ENCODE peak calls at places on chromosomes 3 and 15, in four cellular contexts. F is GM12878, J is K562, H is H1. C is an unnamed sample.

GRCh38 chr3:83567935-83568334 is 1390.9 kb upstream of the CADM2 start:
- DNase-seq in J (no peak), F (no peak), H (no peak), C (no peak)

GRCh38 chr3:47641739-47642138 is 63.1 kb upstream of the CSPG5 start:
- DNase-seq in F (no peak), J (no peak), H (no peak), C (no peak)

GRCh38 chr15:101167791-101168462 is 83.9 kb downstream of the CHSY1 start:
- DNase-seq in F (no peak), H (no peak), J (peak; percentile 94), C (peak; percentile 97)

GRCh38 chr3:45381168-45381852 is 7.1 kb upstream of the LARS2 start:
- DNase-seq in J (no peak), F (no peak), H (no peak), C (no peak)

GRCh38 chr3:101249512-101249911 is 70.9 kb downstream of the IMPG2 start:
- DNase-seq in H (no peak), J (no peak), F (no peak), C (no peak)

GRCh38 chr3:65953881-65954733 is 84.6 kb downstream of the MAGI1 start:
- DNase-seq in J (no peak), H (no peak), F (no peak), C (no peak)

GRCh38 chr3:106720510-106720909 is 656.7 kb upstream of the CCDC54 start:
- DNase-seq in J (no peak), H (no peak), F (no peak), C (no peak)

GRCh38 chr15:74552761-74553441 is 11.9 kb downstream of the ARID3B start:
- DNase-seq in J (no peak), H (no peak), F (no peak), C (no peak)

GRCh38 chr3:98784666-98785600 is 21.8 kb downstream of the ST3GAL6 start:
- DNase-seq in H (no peak), F (no peak), J (no peak), C (peak; percentile 94)

GRCh38 chr3:77325702-77326101 is 285.8 kb downstream of the ROBO2 start:
- DNase-seq in H (no peak), J (no peak), F (no peak), C (no peak)

GRCh38 chr15:96356494-96357455 is 26.3 kb downstream of the NR2F2 start:
- DNase-seq in F (peak; percentile 47), J (peak; percentile 83), H (no peak), C (peak; percentile 89)

GRCh38 chr15:93974804-93975481 is 256.4 kb upstream of the MCTP2 start:
- DNase-seq in F (no peak), J (no peak), H (peak; percentile 15), C (peak; percentile 5)

GRCh38 chr3:57998366-57999283 is 9.6 kb upstream of the FLNB start:
- DNase-seq in J (peak; percentile 40), F (no peak), H (no peak), C (peak; percentile 81)

GRCh38 chr3:170808041-170808440 is 62.0 kb downstream of the RPL22L1 start:
- DNase-seq in H (no peak), F (no peak), J (no peak), C (no peak)

GRCh38 chr3:67704322-67704721 is 49.9 kb upstream of the SUCLG2 start:
- DNase-seq in F (no peak), J (no peak), H (no peak), C (no peak)

GRCh38 chr3:197456271-197457091 is 99.3 kb downstream of the BDH1 start:
- DNase-seq in J (peak; percentile 74), H (peak; percentile 34), F (no peak), C (peak; percentile 87)

GRCh38 chr3:73605388-73605787 is 19.4 kb downstream of the PDZRN3 start:
- DNase-seq in F (no peak), H (no peak), J (no peak), C (peak; percentile 91)

GRCh38 chr3:346186-346585 is 149.6 kb downstream of the CHL1 start:
- DNase-seq in H (no peak), F (no peak), J (no peak), C (peak; percentile 78)

GRCh38 chr3:15458212-15458780 is 30.9 kb downstream of the EAF1 start:
- DNase-seq in J (no peak), H (no peak), F (no peak), C (no peak)

GRCh38 chr3:125039897-125040175 is 16.0 kb downstream of the HEG1 start:
- DNase-seq in H (no peak), F (no peak), J (no peak), C (no peak)

GRCh38 chr15:67783303-67783702 is 42.0 kb upstream of the SKOR1 start:
- DNase-seq in J (no peak), F (peak; percentile 87), H (no peak), C (no peak)

GRCh38 chr15:74317820-74318375 is 49.5 kb downstream of the CYP11A1 start:
- DNase-seq in H (no peak), J (no peak), F (no peak), C (peak; percentile 87)

GRCh38 chr3:89560546-89560945 is 453.1 kb downstream of the EPHA3 start:
- DNase-seq in H (no peak), F (no peak), J (no peak), C (peak; percentile 54)

GRCh38 chr15:80856809-80857377 is 77.7 kb downstream of the CEMIP start:
- DNase-seq in J (no peak), H (no peak), F (no peak), C (no peak)

GRCh38 chr3:169662215-169663070 is 1.1 kb downstream of the MECOM start:
- DNase-seq in H (no peak), J (peak; percentile 72), F (no peak), C (peak; percentile 57)

GRCh38 chr15:33112541-33113105 is 81.9 kb downstream of the FMN1 start:
- DNase-seq in F (no peak), H (no peak), J (no peak), C (no peak)

GRCh38 chr3:111732248-111732879 is 126.7 kb upstream of the PHLDB2 start:
- DNase-seq in H (no peak), J (no peak), F (no peak), C (no peak)

GRCh38 chr15:35427091-35427490 is 118.9 kb downstream of the DPH6 start:
- DNase-seq in J (no peak), H (no peak), F (no peak), C (peak; percentile 77)

GRCh38 chr3:70065666-70066253 is 66.2 kb downstream of the SAMMSON start:
- DNase-seq in H (no peak), F (no peak), J (no peak), C (no peak)

GRCh38 chr15:101451192-101451799 is 38.2 kb downstream of the PCSK6 start:
- DNase-seq in J (peak; percentile 91), H (no peak), F (no peak), C (no peak)

GRCh38 chr3:143529018-143529478 is 319.2 kb downstream of the SLC9A9 start:
- DNase-seq in F (peak; percentile 53), H (no peak), J (no peak), C (no peak)

GRCh38 chr3:134496481-134497071 is 10.7 kb downstream of the CEP63 start:
- DNase-seq in H (no peak), F (no peak), J (peak; percentile 75), C (no peak)

GRCh38 chr3:171972965-171973364 is 66.4 kb upstream of the FNDC3B start:
- DNase-seq in F (no peak), H (no peak), J (no peak), C (no peak)

GRCh38 chr15:47194718-47195117 is 522.6 kb upstream of the SEMA6D start:
- DNase-seq in H (no peak), F (no peak), J (no peak), C (peak; percentile 66)

DNA sequence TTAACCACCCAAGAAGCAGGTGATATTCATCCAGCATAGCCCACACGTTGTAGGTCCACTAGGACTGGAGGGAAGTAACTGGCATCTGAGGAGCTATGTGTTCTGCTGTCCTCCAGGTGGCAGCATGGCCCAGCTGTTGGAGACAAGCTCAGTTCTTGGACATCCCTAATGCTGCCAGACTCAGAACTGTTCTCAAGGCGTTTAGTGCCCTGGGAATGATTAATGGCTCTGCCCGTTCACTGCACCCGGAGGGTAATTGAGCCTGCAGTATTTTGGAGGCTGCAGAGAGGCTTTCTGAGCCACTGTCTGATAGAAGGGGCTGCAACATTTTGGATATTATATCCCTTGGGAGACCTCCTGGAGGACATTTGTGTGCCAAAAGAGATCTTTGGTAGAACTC is 521.2 kb upstream of the SEMA6D start:
- DNase-seq in J (peak; percentile 25), F (peak; percentile 13), H (peak; percentile 82), C (peak; percentile 87)
- TF ChIP-seq CHD1 in J (no peak), F (no peak), H (no peak), C (no peak)

GRCh38 chr3:53530205-53530604 is 35.8 kb downstream of the CACNA1D start:
- DNase-seq in J (no peak), F (no peak), H (no peak), C (no peak)
- TF ChIP-seq CHD1 in J (no peak), F (no peak), H (no peak), C (no peak)

GRCh38 chr15:49902791-49903481 is 216.1 kb downstream of the ATP8B4 start:
- DNase-seq in H (no peak), J (no peak), F (no peak), C (peak; percentile 66)

GRCh38 chr15:49900036-49900435 is 219.0 kb downstream of the ATP8B4 start:
- DNase-seq in J (no peak), H (no peak), F (no peak), C (peak; percentile 52)

GRCh38 chr15:49900836-49901235 is 218.2 kb downstream of the ATP8B4 start:
- DNase-seq in F (no peak), J (no peak), H (no peak), C (no peak)

GRCh38 chr15:49904296-49904695 is 214.7 kb downstream of the ATP8B4 start:
- DNase-seq in H (no peak), J (no peak), F (no peak), C (no peak)

GRCh38 chr15:49901867-49902775 is 216.9 kb downstream of the ATP8B4 start:
- DNase-seq in F (no peak), J (no peak), H (no peak), C (peak; percentile 65)
- TF ChIP-seq CHD1 in F (no peak), J (no peak), H (no peak), C (no peak)

GRCh38 chr15:98737122-98737521 is 88.8 kb downstream of the IGF1R start:
- DNase-seq in F (no peak), H (no peak), J (no peak), C (no peak)

GRCh38 chr15:98735895-98736617 is 87.7 kb downstream of the IGF1R start:
- DNase-seq in H (no peak), J (no peak), F (no peak), C (no peak)

GRCh38 chr15:98735304-98735703 is 87.0 kb downstream of the IGF1R start:
- DNase-seq in J (no peak), F (no peak), H (no peak), C (no peak)

GRCh38 chr15:98733098-98733497 is 84.8 kb downstream of the IGF1R start:
- DNase-seq in F (no peak), J (no peak), H (no peak), C (no peak)

DNA sequence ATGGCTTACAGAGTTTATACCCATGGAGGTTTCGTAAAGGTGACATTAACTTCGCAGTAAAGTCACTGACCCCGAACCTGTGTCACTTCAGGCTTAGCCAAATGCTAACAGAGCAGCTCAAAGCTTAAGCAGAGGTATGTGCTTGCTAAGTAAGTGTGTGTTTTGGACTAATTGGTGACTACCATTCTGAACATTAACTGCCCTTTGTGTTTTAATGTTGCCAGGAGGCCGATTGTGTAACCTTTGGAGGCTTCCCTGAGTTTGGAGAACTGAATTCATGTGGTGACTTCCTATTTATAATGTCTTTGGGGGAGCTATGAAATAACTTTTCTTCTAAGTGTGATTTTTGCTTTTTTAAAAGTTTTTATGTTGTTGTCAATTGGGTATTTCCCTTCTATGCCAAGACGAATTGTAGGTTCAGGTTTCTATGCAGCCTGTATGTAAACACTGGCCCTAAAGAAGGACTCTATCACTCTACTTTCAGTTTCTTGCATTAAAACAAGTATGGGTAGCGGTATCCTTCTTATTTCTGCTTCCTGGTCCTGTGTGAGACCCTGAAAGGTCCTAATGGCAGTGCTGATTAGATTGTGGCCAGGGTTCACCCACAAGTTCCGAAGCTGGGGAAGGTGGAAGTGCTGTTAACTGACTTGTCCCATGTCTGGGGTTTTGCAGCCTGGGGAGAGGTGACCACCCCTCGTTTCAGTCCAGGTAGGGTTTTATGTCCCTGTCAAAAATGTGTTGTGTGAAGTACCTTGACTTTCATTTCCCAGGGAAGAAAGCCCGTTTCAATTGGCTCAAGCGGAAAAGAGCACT is 86.3 kb downstream of the IGF1R start:
- DNase-seq in J (no peak), H (no peak), F (no peak), C (peak; percentile 48)
- TF ChIP-seq CHD1 in J (no peak), H (no peak), F (no peak), C (no peak)

C was measured in IMR-90.